ENCODE peak calls at places on chromosomes 6 and 20, in four cellular contexts. One of them, this sample, is unnamed.

GRCh38 chr20:52060794-52061714 is 130.5 kb downstream of the ZFP64 start:
- DNase-seq in mesendoderm: peak; percentile 91
- DNase-seq in H9: peak; percentile 64
- DNase-seq in IMR-90: no peak
- DNase-seq in this sample: no peak

GRCh38 chr6:107340881-107341280 is 118.5 kb downstream of the PDSS2 start:
- DNase-seq in mesendoderm: no peak
- DNase-seq in H9: no peak
- DNase-seq in IMR-90: no peak
- DNase-seq in this sample: no peak

GRCh38 chr6:4563877-4564276 is 212.3 kb upstream of the CDYL start:
- DNase-seq in mesendoderm: no peak
- DNase-seq in H9: no peak
- DNase-seq in IMR-90: no peak
- DNase-seq in this sample: no peak

GRCh38 chr6:134317471-134318131 is at the start of gene SGK1:
- DNase-seq in mesendoderm: peak; percentile 62
- DNase-seq in H9: peak; percentile 65
- DNase-seq in IMR-90: peak; percentile 49
- DNase-seq in this sample: peak; percentile 66

GRCh38 chr20:20752712-20753111 is 40.3 kb upstream of the RALGAPA2 start:
- DNase-seq in mesendoderm: no peak
- DNase-seq in H9: no peak
- DNase-seq in IMR-90: no peak
- DNase-seq in this sample: no peak

GRCh38 chr6:87287251-87287650 is 35.1 kb upstream of the SMIM8 start:
- DNase-seq in mesendoderm: no peak
- DNase-seq in H9: no peak
- DNase-seq in IMR-90: peak; percentile 30
- DNase-seq in this sample: no peak

GRCh38 chr6:139250296-139251274 is 41.2 kb downstream of the TXLNB start:
- DNase-seq in mesendoderm: peak; percentile 82
- DNase-seq in H9: peak; percentile 84
- DNase-seq in IMR-90: peak; percentile 59
- DNase-seq in this sample: peak; percentile 78

GRCh38 chr20:45934046-45934586 is 367 bp upstream of the PCIF1 start:
- DNase-seq in mesendoderm: peak; percentile 76
- DNase-seq in H9: peak; percentile 79
- DNase-seq in IMR-90: peak; percentile 31
- DNase-seq in this sample: no peak

GRCh38 chr6:41970436-41970846 is 28.8 kb upstream of the CCND3 start:
- DNase-seq in mesendoderm: no peak
- DNase-seq in H9: no peak
- DNase-seq in IMR-90: peak; percentile 38
- DNase-seq in this sample: no peak

GRCh38 chr6:137271245-137272183 is 52.3 kb upstream of the IFNGR1 start:
- DNase-seq in mesendoderm: peak; percentile 72
- DNase-seq in H9: no peak
- DNase-seq in IMR-90: peak; percentile 63
- DNase-seq in this sample: no peak

GRCh38 chr6:119170427-119171407 is 92.3 kb upstream of the FAM184A start:
- DNase-seq in mesendoderm: peak; percentile 40
- DNase-seq in H9: no peak
- DNase-seq in IMR-90: peak; percentile 41
- DNase-seq in this sample: no peak

GRCh38 chr6:167781066-167781767 is 45.5 kb upstream of the AFDN start:
- DNase-seq in mesendoderm: no peak
- DNase-seq in H9: no peak
- DNase-seq in IMR-90: no peak
- DNase-seq in this sample: no peak

GRCh38 chr20:61296629-61297019 is 44.6 kb downstream of the CDH4 start:
- DNase-seq in mesendoderm: no peak
- DNase-seq in H9: no peak
- DNase-seq in IMR-90: no peak
- DNase-seq in this sample: peak; percentile 33

GRCh38 chr20:10659651-10660601 is 13.9 kb downstream of the JAG1 start:
- DNase-seq in mesendoderm: peak; percentile 67
- DNase-seq in H9: peak; percentile 30
- DNase-seq in IMR-90: no peak
- DNase-seq in this sample: no peak

GRCh38 chr6:139472341-139473038 is 98.0 kb upstream of the CITED2 start:
- DNase-seq in mesendoderm: no peak
- DNase-seq in H9: no peak
- DNase-seq in IMR-90: peak; percentile 44
- DNase-seq in this sample: no peak

GRCh38 chr6:54737247-54737646 is 109.3 kb upstream of the FAM83B start:
- DNase-seq in mesendoderm: peak; percentile 61
- DNase-seq in H9: peak; percentile 55
- DNase-seq in IMR-90: no peak
- DNase-seq in this sample: peak; percentile 17

GRCh38 chr6:145814035-145814500 is 527 bp downstream of the FBXO30 start:
- DNase-seq in mesendoderm: peak; percentile 80
- DNase-seq in H9: peak; percentile 50
- DNase-seq in IMR-90: no peak
- DNase-seq in this sample: no peak

GRCh38 chr20:57610261-57610952 is 9.8 kb downstream of the ZBP1 start:
- DNase-seq in mesendoderm: no peak
- DNase-seq in H9: no peak
- DNase-seq in IMR-90: no peak
- DNase-seq in this sample: no peak

GRCh38 chr20:17614812-17615644 is 45.2 kb downstream of the DSTN start:
- DNase-seq in mesendoderm: no peak
- DNase-seq in H9: no peak
- DNase-seq in IMR-90: no peak
- DNase-seq in this sample: no peak

GRCh38 chr20:25315418-25316210 is 67.7 kb downstream of the PYGB start:
- DNase-seq in mesendoderm: no peak
- DNase-seq in H9: no peak
- DNase-seq in IMR-90: peak; percentile 56
- DNase-seq in this sample: no peak

GRCh38 chr6:38845931-38846330 is 130.8 kb downstream of the DNAH8 start:
- DNase-seq in mesendoderm: no peak
- DNase-seq in H9: no peak
- DNase-seq in IMR-90: no peak
- DNase-seq in this sample: no peak

GRCh38 chr6:169452117-169452868 is 198.6 kb upstream of the THBS2 start:
- DNase-seq in mesendoderm: no peak
- DNase-seq in H9: no peak
- DNase-seq in IMR-90: peak; percentile 97
- DNase-seq in this sample: no peak

GRCh38 chr6:123659960-123660748 is 23.4 kb upstream of the TRDN start:
- DNase-seq in mesendoderm: no peak
- DNase-seq in H9: no peak
- DNase-seq in IMR-90: no peak
- DNase-seq in this sample: no peak
- H3K56ac ChIP-seq in mesendoderm: no peak overlapping the region
- H3K56ac ChIP-seq in H9: no peak overlapping the region
- H3K56ac ChIP-seq in IMR-90: no peak overlapping the region
- H3K56ac ChIP-seq in this sample: no peak overlapping the region

DNA sequence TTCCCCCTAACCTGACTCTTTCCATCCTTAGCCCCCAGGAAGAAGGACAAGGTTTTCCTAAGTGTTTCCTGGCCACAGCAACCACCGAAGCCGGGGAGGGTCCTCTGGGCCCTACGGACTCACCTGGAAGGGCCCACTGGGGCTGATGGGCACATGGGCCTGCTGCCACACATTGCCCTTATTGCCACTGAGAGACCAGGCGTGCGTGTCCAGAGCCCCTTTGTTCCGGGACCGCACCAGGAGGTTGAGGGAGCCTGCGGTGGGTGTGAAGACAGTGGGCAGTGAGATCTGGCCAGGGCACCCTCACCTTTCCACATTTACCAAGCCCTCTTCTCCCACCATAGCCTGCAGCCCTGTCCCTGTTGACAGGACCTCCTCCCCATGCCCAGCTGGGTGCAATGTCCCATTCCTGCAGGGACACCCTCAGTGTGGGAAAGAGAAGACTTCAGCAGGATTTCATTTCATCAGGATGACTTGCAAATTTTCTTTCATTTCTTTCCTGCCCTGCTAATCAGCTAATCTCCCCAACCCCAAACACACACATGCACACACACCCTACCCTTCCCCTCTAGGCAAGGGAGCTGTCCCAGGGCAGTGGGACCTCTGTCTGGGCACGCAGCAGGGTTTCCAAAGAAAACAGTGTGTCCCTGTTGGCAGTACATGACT is 59.1 kb downstream of the MDGA1 start:
- DNase-seq in mesendoderm: no peak
- DNase-seq in H9: no peak
- DNase-seq in IMR-90: no peak
- DNase-seq in this sample: no peak
- H3K56ac ChIP-seq in mesendoderm: no peak overlapping the region
- H3K56ac ChIP-seq in H9: no peak overlapping the region
- H3K56ac ChIP-seq in IMR-90: no peak overlapping the region
- H3K56ac ChIP-seq in this sample: no peak overlapping the region

GRCh38 chr6:150169609-150170008 is 26.8 kb downstream of the PPP1R14C start:
- DNase-seq in mesendoderm: no peak
- DNase-seq in H9: no peak
- DNase-seq in IMR-90: peak; percentile 81
- DNase-seq in this sample: no peak
- H3K56ac ChIP-seq in mesendoderm: no peak overlapping the region
- H3K56ac ChIP-seq in H9: no peak overlapping the region
- H3K56ac ChIP-seq in IMR-90: no peak overlapping the region
- H3K56ac ChIP-seq in this sample: no peak overlapping the region

DNA sequence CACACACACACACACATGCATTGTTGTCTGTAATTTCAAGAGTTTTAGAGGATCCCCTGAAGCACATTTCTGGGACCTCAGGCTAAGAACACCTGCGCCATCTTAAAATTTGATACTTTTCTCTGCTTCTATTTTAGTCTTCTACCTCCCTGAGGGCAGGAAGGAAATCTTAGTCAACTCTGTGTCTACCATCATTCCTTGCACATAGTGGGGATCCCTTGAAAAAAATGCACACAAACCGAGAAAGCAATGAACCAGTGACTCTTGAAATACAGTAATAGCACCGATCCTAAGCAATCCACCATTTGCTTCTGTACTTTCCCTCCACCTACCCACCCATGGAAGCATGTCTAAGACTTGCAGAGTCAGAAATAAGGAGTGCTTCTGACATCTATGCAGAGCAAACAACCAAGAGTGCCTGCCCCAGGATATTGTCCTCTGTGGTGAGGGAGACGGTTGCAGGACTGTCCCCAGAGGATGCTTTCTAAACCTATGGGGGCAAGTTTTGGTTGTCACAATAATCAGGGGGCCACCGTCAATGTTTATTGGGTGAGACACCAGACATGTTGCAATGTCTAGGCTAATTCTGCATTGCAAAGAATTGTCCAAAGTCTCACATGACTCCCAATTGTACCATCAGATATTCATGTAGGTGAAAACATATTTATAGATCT is 208.0 kb upstream of the TAB2 start:
- DNase-seq in mesendoderm: no peak
- DNase-seq in H9: no peak
- DNase-seq in IMR-90: no peak
- DNase-seq in this sample: no peak
- H3K56ac ChIP-seq in mesendoderm: no peak overlapping the region
- H3K56ac ChIP-seq in H9: no peak overlapping the region
- H3K56ac ChIP-seq in IMR-90: no peak overlapping the region
- H3K56ac ChIP-seq in this sample: no peak overlapping the region

GRCh38 chr20:38557174-38557573 is 23.8 kb upstream of the ADIG start:
- DNase-seq in mesendoderm: no peak
- DNase-seq in H9: no peak
- DNase-seq in IMR-90: no peak
- DNase-seq in this sample: no peak
- H3K56ac ChIP-seq in mesendoderm: no peak overlapping the region
- H3K56ac ChIP-seq in H9: no peak overlapping the region
- H3K56ac ChIP-seq in IMR-90: no peak overlapping the region
- H3K56ac ChIP-seq in this sample: no peak overlapping the region

GRCh38 chr20:38723982-38724602 is at the start of gene SLC32A1:
- DNase-seq in mesendoderm: peak; percentile 21
- DNase-seq in H9: peak; percentile 52
- DNase-seq in IMR-90: no peak
- DNase-seq in this sample: peak; percentile 71

GRCh38 chr20:38725458-38725958 is 1.2 kb downstream of the SLC32A1 start:
- DNase-seq in mesendoderm: no peak
- DNase-seq in H9: no peak
- DNase-seq in IMR-90: no peak
- DNase-seq in this sample: no peak

GRCh38 chr20:38723069-38723981 is 961 bp upstream of the SLC32A1 start:
- DNase-seq in mesendoderm: peak; percentile 33
- DNase-seq in H9: peak; percentile 46
- DNase-seq in IMR-90: no peak
- DNase-seq in this sample: peak; percentile 72

GRCh38 chr20:38725959-38726848 is 1.9 kb downstream of the SLC32A1 start:
- DNase-seq in mesendoderm: peak; percentile 97
- DNase-seq in H9: peak; percentile 93
- DNase-seq in IMR-90: peak; percentile 11
- DNase-seq in this sample: no peak

DNA sequence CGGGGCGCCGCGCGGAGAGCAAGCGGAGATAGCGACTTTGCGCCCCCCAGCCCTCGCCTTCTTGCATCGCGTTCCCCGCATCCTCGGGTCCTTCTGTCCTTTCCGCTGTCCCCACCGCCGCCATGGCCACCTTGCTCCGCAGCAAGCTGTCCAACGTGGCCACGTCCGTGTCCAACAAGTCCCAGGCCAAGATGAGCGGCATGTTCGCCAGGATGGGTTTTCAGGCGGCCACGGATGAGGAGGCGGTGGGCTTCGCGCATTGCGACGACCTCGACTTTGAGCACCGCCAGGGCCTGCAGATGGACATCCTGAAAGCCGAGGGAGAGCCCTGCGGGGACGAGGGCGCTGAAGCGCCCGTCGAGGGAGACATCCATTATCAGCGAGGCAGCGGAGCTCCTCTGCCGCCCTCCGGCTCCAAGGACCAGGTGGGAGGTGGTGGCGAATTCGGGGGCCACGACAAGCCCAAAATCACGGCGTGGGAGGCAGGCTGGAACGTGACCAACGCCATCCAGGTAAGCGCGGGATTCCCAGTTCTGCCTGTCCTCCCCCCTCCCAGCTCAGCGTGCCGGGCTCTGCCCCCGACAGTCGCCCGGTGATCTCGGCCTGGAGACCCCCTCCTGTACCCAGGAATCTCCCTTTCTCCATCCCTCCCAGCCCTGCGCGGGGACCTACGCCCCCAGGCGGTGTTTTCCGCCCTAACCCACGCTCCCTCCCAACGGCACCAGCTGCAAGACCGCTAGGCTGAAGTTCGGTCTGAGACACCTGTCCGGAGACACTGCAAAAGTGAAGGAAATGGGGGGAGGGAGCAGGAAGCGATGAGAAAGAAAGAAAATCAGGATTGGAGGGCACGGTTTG is 544 bp downstream of the SLC32A1 start:
- DNase-seq in mesendoderm: peak; percentile 68
- DNase-seq in H9: peak; percentile 72
- DNase-seq in IMR-90: no peak
- DNase-seq in this sample: peak; percentile 80
- H3K56ac ChIP-seq in mesendoderm: no peak overlapping the region
- H3K56ac ChIP-seq in H9: no peak overlapping the region
- H3K56ac ChIP-seq in IMR-90: no peak overlapping the region
- H3K56ac ChIP-seq in this sample: no peak overlapping the region

GRCh38 chr6:175680-176079 is 116.6 kb upstream of the DUSP22 start:
- DNase-seq in mesendoderm: no peak
- DNase-seq in H9: no peak
- DNase-seq in IMR-90: no peak
- DNase-seq in this sample: no peak
- H3K56ac ChIP-seq in mesendoderm: no peak overlapping the region
- H3K56ac ChIP-seq in H9: no peak overlapping the region
- H3K56ac ChIP-seq in IMR-90: no peak overlapping the region
- H3K56ac ChIP-seq in this sample: no peak overlapping the region